ENCODE peak calls at places on chromosomes 3 and 15, in four cellular contexts. E is heart left ventricle; D is activated T-cell treated with anti-CD3 and anti-CD28 coated beads for 4 hours; W is stimulated activated CD8-positive, alpha-beta memory T cell treated with anti-CD3 and anti-CD28 coated beads, Interleukin-2, amount 100 ng/mL, for 48 hours. P is an unnamed sample.

GRCh38 chr15:93235926-93236781 is 147.1 kb upstream of the RGMA start:
- DNase-seq in E (peak), D (no peak), W (no peak), P (no peak)

GRCh38 chr3:191259486-191259885 is 60.4 kb downstream of the OSTN start:
- DNase-seq in E (no peak), D (no peak), W (no peak), P (no peak)

GRCh38 chr3:135260025-135260424 is 465.0 kb downstream of the EPHB1 start:
- DNase-seq in E (no peak), D (no peak), W (no peak), P (no peak)

GRCh38 chr15:89654311-89654761 is 931 bp downstream of the KIF7 start:
- DNase-seq in E (no peak), D (no peak), W (no peak), P (no peak)

GRCh38 chr3:13885704-13886010 is 5.8 kb upstream of the WNT7A start:
- DNase-seq in E (no peak), D (no peak), W (no peak), P (no peak)

GRCh38 chr3:44415421-44415820 is 62.0 kb downstream of the ZNF445 start:
- DNase-seq in E (no peak), D (no peak), W (no peak), P (no peak)

GRCh38 chr3:168024537-168024941 is 71.2 kb downstream of the GOLIM4 start:
- DNase-seq in E (no peak), D (no peak), W (no peak), P (no peak)

GRCh38 chr15:40463886-40464545 is 6.8 kb upstream of the CHST14 start:
- DNase-seq in E (no peak), D (no peak), W (no peak), P (no peak)

GRCh38 chr3:42846682-42847522 is 28.8 kb downstream of the CYP8B1 start:
- DNase-seq in E (peak), D (no peak), W (no peak), P (no peak)

GRCh38 chr3:18429021-18429745 is 4.0 kb upstream of the SATB1 start:
- DNase-seq in E (no peak), D (no peak), W (no peak), P (no peak)